ENCODE peak calls at places on chromosomes 12 and 14, in five cellular contexts. W is adrenal gland; O is H1; H is heart right ventricle; J is CD8-positive, alpha-beta memory T cell. Q is an unnamed sample. For H3K9me3 and H3K36me3, the result is how much of the 10 kb centered on the place peaks cover.

GRCh38 chr12:92136883-92137582 is 8.6 kb downstream of the BTG1 start:
- DNase-seq in H (no peak), O (no peak), J (no peak), W (no peak), Q (no peak)

GRCh38 chr12:4506870-4507269 is 31.8 kb upstream of the RAD51AP1 start:
- DNase-seq in W (no peak), J (no peak), H (no peak), O (no peak), Q (no peak)

GRCh38 chr12:47779943-47780504 is 7.0 kb downstream of the SLC48A1 start:
- DNase-seq in O (no peak), J (no peak), W (no peak), H (no peak), Q (no peak)

GRCh38 chr12:70227911-70228310 is 15.3 kb upstream of the CNOT2 start:
- DNase-seq in W (no peak), J (no peak), O (no peak), H (no peak), Q (no peak)

GRCh38 chr12:110756611-110757010 is 13.9 kb upstream of the PPP1CC start:
- DNase-seq in W (no peak), J (no peak), O (no peak), H (no peak), Q (no peak)

GRCh38 chr12:33253123-33253522 is 186.5 kb downstream of the SYT10 start:
- DNase-seq in W (no peak), H (no peak), J (no peak), O (no peak), Q (no peak)

GRCh38 chr12:125518074-125518473 is 452.8 kb downstream of the AACS start:
- DNase-seq in O (peak), W (no peak), J (no peak), H (no peak), Q (peak)

GRCh38 chr14:68656452-68656851 is 136.4 kb downstream of the ZFP36L1 start:
- DNase-seq in O (peak), J (no peak), W (no peak), H (no peak), Q (no peak)

GRCh38 chr14:58923751-58924405 is 264.6 kb upstream of the DAAM1 start:
- DNase-seq in O (no peak), H (no peak), W (no peak), J (no peak), Q (no peak)

GRCh38 chr14:24273422-24273998 is 2.1 kb upstream of the RABGGTA start:
- DNase-seq in O (no peak), W (no peak), J (no peak), H (no peak), Q (no peak)

GRCh38 chr12:89947437-89948265 is 239.0 kb upstream of the ATP2B1 start:
- DNase-seq in W (peak), O (no peak), J (no peak), H (no peak), Q (peak)

GRCh38 chr12:3727877-3728632 is 24.9 kb downstream of the CRACR2A start:
- DNase-seq in O (no peak), J (peak), H (no peak), W (no peak), Q (no peak)

GRCh38 chr14:105283028-105283427 is 17.8 kb downstream of the BRF1 start:
- DNase-seq in O (peak), W (no peak), H (no peak), J (no peak), Q (no peak)

GRCh38 chr12:64061868-64062375 is 160.2 kb downstream of the KICS2 start:
- DNase-seq in H (no peak), O (no peak), J (no peak), W (no peak), Q (no peak)

GRCh38 chr12:64066052-64066451 is 156.0 kb downstream of the KICS2 start:
- DNase-seq in O (no peak), W (no peak), J (no peak), H (no peak), Q (no peak)

GRCh38 chr12:64064706-64065105 is 157.4 kb downstream of the KICS2 start:
- DNase-seq in W (no peak), H (no peak), J (no peak), O (no peak), Q (no peak)

GRCh38 chr12:64064240-64064639 is 157.9 kb downstream of the KICS2 start:
- DNase-seq in W (no peak), O (no peak), J (no peak), H (no peak), Q (no peak)

GRCh38 chr12:64063121-64063520 is 159.0 kb downstream of the KICS2 start:
- DNase-seq in O (no peak), W (no peak), H (no peak), J (no peak), Q (no peak)
- H3K9me3 ChIP-seq in O (under half), W (under half), H (under half), J (under half), Q (under half)

GRCh38 chr14:94935901-94936300 is 166.0 kb upstream of the GSC start:
- DNase-seq in W (no peak), J (no peak), O (no peak), H (no peak), Q (no peak)

GRCh38 chr14:94936901-94937321 is 167.0 kb upstream of the GSC start:
- DNase-seq in J (no peak), W (peak), O (no peak), H (peak), Q (no peak)

GRCh38 chr14:94938016-94938415 is 168.1 kb upstream of the GSC start:
- DNase-seq in H (no peak), W (no peak), J (no peak), O (no peak), Q (no peak)

GRCh38 chr14:94933411-94933964 is 163.6 kb upstream of the GSC start:
- DNase-seq in H (no peak), J (no peak), O (no peak), W (no peak), Q (no peak)

DNA sequence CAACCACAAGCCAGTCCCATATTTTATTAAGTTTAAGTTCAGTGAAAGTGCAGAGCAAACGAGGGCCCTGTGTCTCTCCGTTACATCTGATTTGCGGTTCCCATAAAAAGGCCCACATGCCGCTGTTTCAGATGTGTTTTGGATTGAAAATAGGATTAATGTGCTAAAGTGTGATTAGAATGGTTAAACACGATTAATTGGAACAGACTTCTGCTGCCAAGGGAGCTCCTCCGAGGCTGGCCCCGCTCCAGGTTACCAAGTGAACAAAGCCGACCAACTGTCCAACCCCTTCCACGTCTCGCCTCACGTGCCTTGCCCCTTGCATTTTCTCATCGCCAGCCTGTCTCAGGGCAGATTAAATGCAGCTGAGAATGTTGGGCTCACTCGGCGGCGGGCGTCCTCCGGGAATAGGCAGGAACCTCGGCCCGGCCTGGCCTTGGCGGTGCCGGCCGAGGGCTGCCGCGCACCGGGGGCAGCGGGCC is 166.5 kb upstream of the GSC start:
- DNase-seq in O (no peak), H (peak), J (no peak), W (peak), Q (no peak)
- H3K4me3 ChIP-seq in O (no peak), H (peak), J (no peak), W (peak), Q (no peak)

GRCh38 chr12:124478985-124479645 is 88.3 kb downstream of the NCOR2 start:
- DNase-seq in W (no peak), J (no peak), O (no peak), H (no peak), Q (no peak)
- H3K36me3 ChIP-seq in W (under half), J (under half), O (under half), H (under half), Q (half or more)

GRCh38 chr14:88669346-88669745 is 106.5 kb downstream of the ZC3H14 start:
- DNase-seq in H (no peak), J (no peak), W (no peak), O (no peak), Q (no peak)

GRCh38 chr14:88668448-88669116 is 105.7 kb downstream of the ZC3H14 start:
- DNase-seq in J (no peak), W (no peak), H (no peak), O (no peak), Q (no peak)

DNA sequence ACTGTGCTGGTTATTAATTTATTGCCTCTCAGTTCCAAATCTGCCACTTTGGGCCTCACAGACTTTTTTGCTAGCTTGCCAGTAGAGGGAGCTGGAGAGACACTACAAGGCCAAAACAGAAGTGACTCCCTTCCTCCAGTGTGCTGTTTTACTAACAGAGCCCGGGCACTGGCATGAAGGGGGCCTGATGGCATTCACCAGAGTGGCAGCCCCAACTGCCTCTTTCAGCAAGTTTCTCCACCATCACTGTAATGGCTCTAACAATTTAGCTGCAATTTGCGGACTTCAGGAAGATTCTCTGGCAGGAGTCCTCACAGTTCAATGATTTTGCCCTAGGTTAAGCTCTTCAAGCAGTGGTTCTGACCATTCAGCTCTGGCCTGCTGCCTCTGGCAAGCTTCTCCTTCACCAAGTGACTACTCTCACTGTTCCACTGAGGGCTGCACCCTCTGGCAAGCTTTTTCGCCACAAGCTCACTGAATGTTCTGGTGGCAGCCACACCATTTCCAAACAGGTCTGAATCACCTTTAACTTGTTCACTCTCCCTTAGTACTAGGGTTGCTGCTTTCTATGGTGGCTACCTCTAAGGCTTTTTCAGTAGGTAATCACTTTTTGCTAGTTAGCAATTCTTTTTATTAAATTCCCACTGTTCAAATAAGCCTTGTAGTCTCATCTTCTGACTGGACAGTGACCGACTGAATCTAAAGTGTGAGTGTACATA is 104.9 kb downstream of the ZC3H14 start:
- DNase-seq in J (peak), O (peak), W (peak), H (peak), Q (peak)
- H3K9me3 ChIP-seq in J (under half), O (under half), W (under half), H (under half), Q (under half)

DNA sequence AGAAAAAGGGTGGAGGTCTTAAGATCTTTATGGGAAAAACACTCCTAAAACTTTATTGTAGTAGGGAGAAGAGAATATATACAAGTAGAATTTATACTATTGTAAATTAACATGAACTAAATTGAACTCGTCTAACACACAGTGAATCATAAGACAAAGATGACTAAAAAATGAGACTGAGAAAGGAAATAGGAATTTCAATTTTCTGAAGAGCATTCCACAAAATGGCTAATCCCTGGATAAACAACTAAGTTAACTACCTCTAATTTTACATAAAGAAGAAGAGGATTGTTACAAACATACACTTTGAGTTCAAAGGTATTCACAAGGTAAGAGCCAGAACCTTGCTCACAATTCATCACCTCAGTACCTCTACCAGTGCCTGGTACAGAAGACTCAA is 2.0 kb downstream of the MAP4K5 start:
- DNase-seq in W (no peak), H (no peak), O (no peak), J (no peak), Q (no peak)
- H3K4me3 ChIP-seq in W (no peak), H (no peak), O (no peak), J (peak), Q (peak)

DNA sequence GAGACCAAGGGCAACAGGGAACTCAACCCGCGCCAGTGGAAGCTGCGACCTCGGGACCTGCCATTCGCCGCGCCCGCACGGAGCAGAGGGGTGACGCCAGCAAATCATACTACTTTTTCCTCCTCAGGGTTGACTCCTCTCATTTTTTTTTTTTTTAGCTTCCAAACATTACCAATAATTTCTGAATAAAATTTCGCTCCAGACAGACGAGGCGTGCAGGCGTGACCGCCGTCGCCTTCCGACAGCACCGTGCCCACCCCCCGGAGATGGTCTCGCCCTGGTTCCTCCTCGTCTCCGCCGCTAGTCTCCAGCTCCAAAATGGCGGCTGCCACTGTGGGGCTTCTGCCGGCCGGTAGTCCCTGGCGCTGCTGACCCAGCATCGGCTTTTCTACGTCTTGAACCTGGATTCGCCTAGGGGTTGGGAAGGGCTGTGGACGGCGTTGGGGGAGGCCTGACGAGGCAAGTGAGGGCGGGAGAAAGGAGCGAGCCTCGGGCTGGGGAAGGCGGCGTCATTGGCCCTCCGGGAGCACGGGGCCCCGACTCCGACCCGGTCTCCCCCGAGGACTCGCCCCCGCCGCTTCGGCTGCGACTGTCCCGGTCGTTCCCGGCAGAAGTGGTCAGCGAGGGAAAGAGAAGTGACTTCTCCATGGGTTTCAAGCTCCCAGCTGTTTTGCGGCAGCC is at the start of the genes CPSF2 and NDUFB1:
- DNase-seq in W (peak), H (peak), O (peak), J (peak), Q (peak)
- H3K36me3 ChIP-seq in W (under half), H (under half), O (under half), J (under half), Q (under half)